ENCODE peak calls at places on chromosomes 2 and 18, in eight cellular contexts. One of them, this sample, is unnamed.

GRCh38 chr2:10487144-10488104 is 39.3 kb upstream of the ODC1 start:
- DNase-seq in MCF 10A: peak; percentile 62
- DNase-seq in endothelial cell of umbilical vein: no peak
- DNase-seq in left lung: no peak
- DNase-seq in ovary: no peak
- DNase-seq in stomach: peak; percentile 67
- DNase-seq in epithelial cell of esophagus: peak; percentile 87
- DNase-seq in WERI-Rb-1: peak; percentile 5
- DNase-seq in this sample: peak; percentile 76

GRCh38 chr2:133844214-133844892 is 276.1 kb upstream of the NCKAP5 start:
- DNase-seq in MCF 10A: peak; percentile 84
- DNase-seq in endothelial cell of umbilical vein: peak; percentile 66
- DNase-seq in left lung: peak; percentile 48
- DNase-seq in ovary: peak; percentile 45
- DNase-seq in stomach: peak; percentile 72
- DNase-seq in epithelial cell of esophagus: peak; percentile 76
- DNase-seq in WERI-Rb-1: peak; percentile 75
- DNase-seq in this sample: peak; percentile 88

GRCh38 chr18:55301196-55301540 is 286.8 kb downstream of the TCF4 start:
- DNase-seq in MCF 10A: no peak
- DNase-seq in endothelial cell of umbilical vein: no peak
- DNase-seq in left lung: no peak
- DNase-seq in ovary: no peak
- DNase-seq in stomach: no peak
- DNase-seq in epithelial cell of esophagus: no peak
- DNase-seq in WERI-Rb-1: no peak
- DNase-seq in this sample: no peak

GRCh38 chr2:42342061-42342794 is 18.8 kb downstream of the COX7A2L start:
- DNase-seq in MCF 10A: peak; percentile 39
- DNase-seq in endothelial cell of umbilical vein: peak; percentile 57
- DNase-seq in left lung: no peak
- DNase-seq in ovary: no peak
- DNase-seq in stomach: no peak
- DNase-seq in epithelial cell of esophagus: peak; percentile 89
- DNase-seq in WERI-Rb-1: no peak
- DNase-seq in this sample: no peak

GRCh38 chr2:66827851-66828250 is 392.9 kb downstream of the MEIS1 start:
- DNase-seq in MCF 10A: no peak
- DNase-seq in endothelial cell of umbilical vein: no peak
- DNase-seq in left lung: no peak
- DNase-seq in ovary: no peak
- DNase-seq in stomach: no peak
- DNase-seq in epithelial cell of esophagus: no peak
- DNase-seq in WERI-Rb-1: no peak
- DNase-seq in this sample: no peak

GRCh38 chr18:61998957-61999356 is 106.2 kb upstream of the RNF152 start:
- DNase-seq in MCF 10A: peak; percentile 28
- DNase-seq in endothelial cell of umbilical vein: peak; percentile 95
- DNase-seq in left lung: no peak
- DNase-seq in ovary: no peak
- DNase-seq in stomach: no peak
- DNase-seq in epithelial cell of esophagus: peak; percentile 67
- DNase-seq in WERI-Rb-1: no peak
- DNase-seq in this sample: no peak

GRCh38 chr18:57965246-57965645 is 78.8 kb upstream of the NEDD4L start:
- DNase-seq in MCF 10A: no peak
- DNase-seq in endothelial cell of umbilical vein: no peak
- DNase-seq in left lung: no peak
- DNase-seq in ovary: no peak
- DNase-seq in stomach: no peak
- DNase-seq in epithelial cell of esophagus: no peak
- DNase-seq in WERI-Rb-1: no peak
- DNase-seq in this sample: no peak

GRCh38 chr2:124254621-124255020 is 229.5 kb downstream of the CNTNAP5 start:
- DNase-seq in MCF 10A: peak; percentile 65
- DNase-seq in endothelial cell of umbilical vein: no peak
- DNase-seq in left lung: no peak
- DNase-seq in ovary: no peak
- DNase-seq in stomach: no peak
- DNase-seq in epithelial cell of esophagus: no peak
- DNase-seq in WERI-Rb-1: no peak
- DNase-seq in this sample: no peak

GRCh38 chr18:65363911-65364632 is 386.7 kb upstream of the CDH7 start:
- DNase-seq in MCF 10A: no peak
- DNase-seq in endothelial cell of umbilical vein: no peak
- DNase-seq in left lung: no peak
- DNase-seq in ovary: no peak
- DNase-seq in stomach: no peak
- DNase-seq in epithelial cell of esophagus: no peak
- DNase-seq in WERI-Rb-1: no peak
- DNase-seq in this sample: no peak

GRCh38 chr2:98185801-98186200 is 98.8 kb downstream of the VWA3B start:
- DNase-seq in MCF 10A: no peak
- DNase-seq in endothelial cell of umbilical vein: no peak
- DNase-seq in left lung: no peak
- DNase-seq in ovary: no peak
- DNase-seq in stomach: no peak
- DNase-seq in epithelial cell of esophagus: no peak
- DNase-seq in WERI-Rb-1: no peak
- DNase-seq in this sample: no peak

GRCh38 chr2:98191880-98192279 is 104.9 kb downstream of the VWA3B start:
- DNase-seq in MCF 10A: no peak
- DNase-seq in endothelial cell of umbilical vein: no peak
- DNase-seq in left lung: no peak
- DNase-seq in ovary: no peak
- DNase-seq in stomach: no peak
- DNase-seq in epithelial cell of esophagus: no peak
- DNase-seq in WERI-Rb-1: no peak
- DNase-seq in this sample: no peak

GRCh38 chr2:98187194-98187593 is 100.2 kb downstream of the VWA3B start:
- DNase-seq in MCF 10A: no peak
- DNase-seq in endothelial cell of umbilical vein: no peak
- DNase-seq in left lung: no peak
- DNase-seq in ovary: no peak
- DNase-seq in stomach: no peak
- DNase-seq in epithelial cell of esophagus: no peak
- DNase-seq in WERI-Rb-1: no peak
- DNase-seq in this sample: peak; percentile 75

GRCh38 chr2:98188351-98189046 is 101.5 kb downstream of the VWA3B start:
- DNase-seq in MCF 10A: peak; percentile 44
- DNase-seq in endothelial cell of umbilical vein: no peak
- DNase-seq in left lung: no peak
- DNase-seq in ovary: no peak
- DNase-seq in stomach: no peak
- DNase-seq in epithelial cell of esophagus: peak; percentile 82
- DNase-seq in WERI-Rb-1: no peak
- DNase-seq in this sample: no peak
- TF ChIP-seq CTCF in MCF 10A: peak; percentile 32
- TF ChIP-seq CTCF in endothelial cell of umbilical vein: no peak
- TF ChIP-seq CTCF in left lung: no peak
- TF ChIP-seq CTCF in ovary: no peak
- TF ChIP-seq CTCF in stomach: no peak
- TF ChIP-seq CTCF in epithelial cell of esophagus: peak; percentile 52
- TF ChIP-seq CTCF in WERI-Rb-1: no peak
- TF ChIP-seq CTCF in this sample: no peak

GRCh38 chr2:127676906-127677305 is 1.6 kb upstream of the LIMS2 start:
- DNase-seq in MCF 10A: no peak
- DNase-seq in endothelial cell of umbilical vein: no peak
- DNase-seq in left lung: no peak
- DNase-seq in ovary: no peak
- DNase-seq in stomach: peak; percentile 8
- DNase-seq in epithelial cell of esophagus: no peak
- DNase-seq in WERI-Rb-1: no peak
- DNase-seq in this sample: no peak

GRCh38 chr2:127674241-127675209 is 805 bp downstream of the LIMS2 start:
- DNase-seq in MCF 10A: no peak
- DNase-seq in endothelial cell of umbilical vein: no peak
- DNase-seq in left lung: no peak
- DNase-seq in ovary: no peak
- DNase-seq in stomach: peak; percentile 25
- DNase-seq in epithelial cell of esophagus: no peak
- DNase-seq in WERI-Rb-1: no peak
- DNase-seq in this sample: no peak

GRCh38 chr2:127673304-127674069 is 1.8 kb downstream of the LIMS2 start:
- DNase-seq in MCF 10A: no peak
- DNase-seq in endothelial cell of umbilical vein: no peak
- DNase-seq in left lung: no peak
- DNase-seq in ovary: no peak
- DNase-seq in stomach: peak; percentile 20
- DNase-seq in epithelial cell of esophagus: no peak
- DNase-seq in WERI-Rb-1: no peak
- DNase-seq in this sample: peak; percentile 81

GRCh38 chr2:127678531-127678930 is 3.2 kb upstream of the LIMS2 start:
- DNase-seq in MCF 10A: no peak
- DNase-seq in endothelial cell of umbilical vein: no peak
- DNase-seq in left lung: no peak
- DNase-seq in ovary: no peak
- DNase-seq in stomach: peak; percentile 22
- DNase-seq in epithelial cell of esophagus: no peak
- DNase-seq in WERI-Rb-1: no peak
- DNase-seq in this sample: no peak

GRCh38 chr2:127675335-127676261 is at the start of gene LIMS2:
- DNase-seq in MCF 10A: no peak
- DNase-seq in endothelial cell of umbilical vein: peak; percentile 36
- DNase-seq in left lung: no peak
- DNase-seq in ovary: no peak
- DNase-seq in stomach: peak; percentile 30
- DNase-seq in epithelial cell of esophagus: no peak
- DNase-seq in WERI-Rb-1: no peak
- DNase-seq in this sample: peak; percentile 88
- TF ChIP-seq CTCF in MCF 10A: no peak
- TF ChIP-seq CTCF in endothelial cell of umbilical vein: peak; percentile 37
- TF ChIP-seq CTCF in left lung: no peak
- TF ChIP-seq CTCF in ovary: no peak
- TF ChIP-seq CTCF in stomach: no peak
- TF ChIP-seq CTCF in epithelial cell of esophagus: no peak
- TF ChIP-seq CTCF in WERI-Rb-1: no peak
- TF ChIP-seq CTCF in this sample: peak; percentile 35

GRCh38 chr2:241357531-241357930 is 1.4 kb downstream of the FARP2 start:
- DNase-seq in MCF 10A: no peak
- DNase-seq in endothelial cell of umbilical vein: no peak
- DNase-seq in left lung: no peak
- DNase-seq in ovary: no peak
- DNase-seq in stomach: no peak
- DNase-seq in epithelial cell of esophagus: peak; percentile 30
- DNase-seq in WERI-Rb-1: no peak
- DNase-seq in this sample: no peak

GRCh38 chr2:241356871-241357260 is 781 bp downstream of the FARP2 start:
- DNase-seq in MCF 10A: no peak
- DNase-seq in endothelial cell of umbilical vein: no peak
- DNase-seq in left lung: no peak
- DNase-seq in ovary: no peak
- DNase-seq in stomach: no peak
- DNase-seq in epithelial cell of esophagus: no peak
- DNase-seq in WERI-Rb-1: no peak
- DNase-seq in this sample: no peak

GRCh38 chr2:241352227-241352626 is 3.9 kb upstream of the FARP2 start:
- DNase-seq in MCF 10A: no peak
- DNase-seq in endothelial cell of umbilical vein: no peak
- DNase-seq in left lung: no peak
- DNase-seq in ovary: no peak
- DNase-seq in stomach: no peak
- DNase-seq in epithelial cell of esophagus: no peak
- DNase-seq in WERI-Rb-1: no peak
- DNase-seq in this sample: no peak

GRCh38 chr2:241355983-241356870 is at the start of gene FARP2:
- DNase-seq in MCF 10A: peak; percentile 95
- DNase-seq in endothelial cell of umbilical vein: peak; percentile 99
- DNase-seq in left lung: peak; percentile 100
- DNase-seq in ovary: peak; percentile 100
- DNase-seq in stomach: peak; percentile 100
- DNase-seq in epithelial cell of esophagus: peak; percentile 99
- DNase-seq in WERI-Rb-1: peak; percentile 99
- DNase-seq in this sample: peak; percentile 100

GRCh38 chr2:241354668-241355658 is 1.1 kb upstream of the FARP2 start:
- DNase-seq in MCF 10A: peak; percentile 84
- DNase-seq in endothelial cell of umbilical vein: peak; percentile 65
- DNase-seq in left lung: peak; percentile 92
- DNase-seq in ovary: peak; percentile 91
- DNase-seq in stomach: peak; percentile 93
- DNase-seq in epithelial cell of esophagus: peak; percentile 95
- DNase-seq in WERI-Rb-1: peak; percentile 58
- DNase-seq in this sample: peak; percentile 91
- TF ChIP-seq CTCF in MCF 10A: no peak
- TF ChIP-seq CTCF in endothelial cell of umbilical vein: no peak
- TF ChIP-seq CTCF in left lung: no peak
- TF ChIP-seq CTCF in ovary: no peak
- TF ChIP-seq CTCF in stomach: no peak
- TF ChIP-seq CTCF in epithelial cell of esophagus: peak; percentile 31
- TF ChIP-seq CTCF in WERI-Rb-1: no peak
- TF ChIP-seq CTCF in this sample: peak; percentile 28

GRCh38 chr2:171260471-171261424 is 100.1 kb upstream of the TLK1 start:
- DNase-seq in MCF 10A: no peak
- DNase-seq in endothelial cell of umbilical vein: no peak
- DNase-seq in left lung: no peak
- DNase-seq in ovary: no peak
- DNase-seq in stomach: no peak
- DNase-seq in epithelial cell of esophagus: no peak
- DNase-seq in WERI-Rb-1: no peak
- DNase-seq in this sample: no peak
- TF ChIP-seq CTCF in MCF 10A: no peak
- TF ChIP-seq CTCF in endothelial cell of umbilical vein: no peak
- TF ChIP-seq CTCF in left lung: no peak
- TF ChIP-seq CTCF in ovary: no peak
- TF ChIP-seq CTCF in stomach: no peak
- TF ChIP-seq CTCF in epithelial cell of esophagus: no peak
- TF ChIP-seq CTCF in WERI-Rb-1: peak; percentile 6
- TF ChIP-seq CTCF in this sample: no peak

GRCh38 chr2:61763605-61764034 is 90.2 kb downstream of the FAM161A start:
- DNase-seq in MCF 10A: peak; percentile 89
- DNase-seq in endothelial cell of umbilical vein: no peak
- DNase-seq in left lung: peak; percentile 88
- DNase-seq in ovary: peak; percentile 84
- DNase-seq in stomach: peak; percentile 79
- DNase-seq in epithelial cell of esophagus: peak; percentile 89
- DNase-seq in WERI-Rb-1: peak; percentile 90
- DNase-seq in this sample: peak; percentile 91
- TF ChIP-seq CTCF in MCF 10A: no peak
- TF ChIP-seq CTCF in endothelial cell of umbilical vein: peak; percentile 26
- TF ChIP-seq CTCF in left lung: no peak
- TF ChIP-seq CTCF in ovary: no peak
- TF ChIP-seq CTCF in stomach: no peak
- TF ChIP-seq CTCF in epithelial cell of esophagus: peak; percentile 25
- TF ChIP-seq CTCF in WERI-Rb-1: peak; percentile 51
- TF ChIP-seq CTCF in this sample: peak; percentile 43

This sample was measured in osteocyte.